ENCODE peak calls at places on chromosome 22, in six cellular contexts. M, N, C, Q, L and A are unnamed samples.

GRCh38 chr22:44557064-44557748 is 59.2 kb upstream of the RTL6 start:
- DNase-seq in M (no peak), N (no peak), C (no peak), Q (no peak), L (no peak), A (no peak)

GRCh38 chr22:40728731-40729189 is 49.5 kb downstream of the MCHR1 start:
- DNase-seq in M (peak), N (peak), C (no peak), Q (peak), L (no peak), A (no peak)

GRCh38 chr22:44031111-44031963 is 7.2 kb downstream of the PARVB start:
- DNase-seq in M (no peak), N (no peak), C (no peak), Q (no peak), L (peak), A (no peak)

GRCh38 chr22:39409630-39410029 is 10.1 kb downstream of the TAB1 start:
- DNase-seq in M (no peak), N (no peak), C (no peak), Q (no peak), L (no peak), A (no peak)

GRCh38 chr22:39299829-39300178 is 19.6 kb downstream of the RPL3 start:
- DNase-seq in M (no peak), N (no peak), C (no peak), Q (no peak), L (peak), A (no peak)

GRCh38 chr22:37824674-37825641 is 1.8 kb downstream of the GALR3 start:
- DNase-seq in M (no peak), N (no peak), C (no peak), Q (no peak), L (no peak), A (no peak)

GRCh38 chr22:21811982-21812381 is 55.5 kb downstream of the MAPK1 start:
- DNase-seq in M (no peak), N (no peak), C (no peak), Q (no peak), L (no peak), A (no peak)

GRCh38 chr22:19787849-19788141 is 27.2 kb downstream of the TBX1 start:
- DNase-seq in M (no peak), N (no peak), C (peak), Q (no peak), L (no peak), A (no peak)

GRCh38 chr22:47123006-47123826 is 360.8 kb downstream of the TBC1D22A start:
- DNase-seq in M (no peak), N (no peak), C (no peak), Q (no peak), L (no peak), A (no peak)

GRCh38 chr22:23700706-23701105 is 9.9 kb downstream of the RGL4 start:
- DNase-seq in M (no peak), N (no peak), C (no peak), Q (no peak), L (peak), A (peak)

GRCh38 chr22:29932121-29932520 is 49.1 kb downstream of the MTMR3 start:
- DNase-seq in M (no peak), N (no peak), C (no peak), Q (no peak), L (no peak), A (no peak)

GRCh38 chr22:32723632-32724031 is 77.9 kb upstream of the TIMP3 start:
- DNase-seq in M (peak), N (peak), C (peak), Q (peak), L (peak), A (peak)

GRCh38 chr22:22168190-22168940 is 76.2 kb upstream of the VPREB1 start:
- DNase-seq in M (no peak), N (no peak), C (no peak), Q (peak), L (peak), A (no peak)

GRCh38 chr22:19971276-19972124 is 29.9 kb upstream of the TXNRD2 start:
- DNase-seq in M (no peak), N (no peak), C (no peak), Q (no peak), L (no peak), A (no peak)

GRCh38 chr22:42646569-42647525 is 2.3 kb downstream of the CYB5R3 start:
- DNase-seq in M (no peak), N (no peak), C (peak), Q (peak), L (no peak), A (no peak)

GRCh38 chr22:34283844-34284243 is 363.6 kb upstream of the LARGE1 start:
- DNase-seq in M (no peak), N (no peak), C (no peak), Q (no peak), L (no peak), A (no peak)

GRCh38 chr22:46355369-46355995 is 20.0 kb downstream of the TRMU start:
- DNase-seq in M (peak), N (no peak), C (peak), Q (peak), L (peak), A (peak)

GRCh38 chr22:46303347-46303965 is 6.8 kb downstream of the GTSE1 start:
- DNase-seq in M (no peak), N (no peak), C (no peak), Q (no peak), L (peak), A (no peak)

GRCh38 chr22:30809086-30809485 is 114.4 kb downstream of the OSBP2 start:
- DNase-seq in M (no peak), N (no peak), C (peak), Q (peak), L (peak), A (no peak)

GRCh38 chr22:48734359-48734758 is 1093.3 kb downstream of the BRD1 start:
- DNase-seq in M (no peak), N (no peak), C (peak), Q (no peak), L (no peak), A (no peak)

GRCh38 chr22:30116362-30117117 is 36.3 kb downstream of the HORMAD2 start:
- DNase-seq in M (no peak), N (no peak), C (no peak), Q (peak), L (peak), A (peak)

GRCh38 chr22:20080776-20081654 is 974 bp downstream of the DGCR8 start:
- DNase-seq in M (no peak), N (no peak), C (peak), Q (peak), L (peak), A (peak)

GRCh38 chr22:47901911-47902310 is 1139.5 kb downstream of the TBC1D22A start:
- DNase-seq in M (no peak), N (no peak), C (no peak), Q (no peak), L (no peak), A (no peak)

GRCh38 chr22:32987081-32987631 is 71.0 kb downstream of the SYN3 start:
- DNase-seq in M (no peak), N (no peak), C (no peak), Q (no peak), L (peak), A (no peak)

GRCh38 chr22:32478994-32479393 is 4.4 kb downstream of the FBXO7 start:
- DNase-seq in M (no peak), N (no peak), C (no peak), Q (no peak), L (peak), A (peak)

GRCh38 chr22:43183496-43184263 is 3.3 kb downstream of the TTLL12 start:
- DNase-seq in M (no peak), N (no peak), C (peak), Q (no peak), L (peak), A (peak)

GRCh38 chr22:47380692-47381091 is 618.2 kb downstream of the TBC1D22A start:
- DNase-seq in M (no peak), N (no peak), C (peak), Q (no peak), L (no peak), A (no peak)

GRCh38 chr22:17077255-17077654 is 7.5 kb upstream of the IL17RA start:
- DNase-seq in M (no peak), N (no peak), C (no peak), Q (peak), L (peak), A (peak)

GRCh38 chr22:38954414-38955043 is 2.9 kb upstream of the APOBEC3A start:
- DNase-seq in M (no peak), N (no peak), C (peak), Q (no peak), L (no peak), A (no peak)

GRCh38 chr22:20810645-20811044 is 36.7 kb downstream of the SERPIND1 start:
- DNase-seq in M (no peak), N (no peak), C (no peak), Q (no peak), L (no peak), A (no peak)

GRCh38 chr22:38870791-38871359 is 1.1 kb downstream of the CBX6 start:
- DNase-seq in M (no peak), N (no peak), C (no peak), Q (no peak), L (no peak), A (no peak)